ENCODE peak calls at places on chromosomes 4 and X, in ten cellular contexts. O, B, C, X, M, N, P, T, J and G are unnamed samples.

GRCh38 chrX:42129541-42129940 is 206.2 kb upstream of the CASK start:
- DNase-seq in O (no peak), B (no peak), C (no peak), X (no peak), M (no peak), N (no peak), P (no peak), T (no peak), J (no peak), G (no peak)

GRCh38 chrX:10429908-10430307 is 190.5 kb downstream of the MID1 start:
- DNase-seq in O (no peak), B (no peak), C (no peak), X (no peak), M (no peak), N (no peak), P (no peak), T (no peak), J (no peak), G (no peak)

GRCh38 chr4:8763966-8764901 is 107.4 kb downstream of the HMX1 start:
- DNase-seq in O (peak), B (no peak), C (no peak), X (no peak), M (no peak), N (no peak), P (no peak), T (peak), J (no peak), G (no peak)

GRCh38 chr4:149164282-149164681 is 651.4 kb downstream of the IQCM start:
- DNase-seq in O (no peak), B (no peak), C (no peak), X (no peak), M (no peak), N (no peak), P (no peak), T (no peak), J (no peak), G (no peak)

GRCh38 chr4:63106600-63106999 is 1302.7 kb downstream of the TECRL start:
- DNase-seq in O (no peak), B (no peak), C (no peak), X (no peak), M (no peak), N (no peak), P (no peak), T (no peak), J (no peak), G (no peak)

GRCh38 chrX:48761674-48762471 is at the start of gene GLOD5:
- DNase-seq in O (no peak), B (no peak), C (no peak), X (peak), M (peak), N (peak), P (no peak), T (no peak), J (no peak), G (peak)

GRCh38 chr4:78325244-78326187 is 226.1 kb upstream of the ANXA3 start:
- DNase-seq in O (no peak), B (no peak), C (no peak), X (no peak), M (no peak), N (peak), P (no peak), T (no peak), J (no peak), G (no peak)

GRCh38 chrX:9747644-9748043 is 18.0 kb downstream of the GPR143 start:
- DNase-seq in O (no peak), B (no peak), C (no peak), X (no peak), M (no peak), N (no peak), P (no peak), T (no peak), J (no peak), G (no peak)

GRCh38 chr4:6761540-6762243 is 20.8 kb upstream of the KIAA0232 start:
- DNase-seq in O (no peak), B (no peak), C (no peak), X (no peak), M (no peak), N (no peak), P (no peak), T (peak), J (no peak), G (peak)

GRCh38 chrX:130080791-130081367 is 29.4 kb downstream of the ELF4 start:
- DNase-seq in O (no peak), B (no peak), C (no peak), X (no peak), M (no peak), N (no peak), P (no peak), T (no peak), J (no peak), G (no peak)

GRCh38 chrX:68732906-68733493 is 85.5 kb downstream of the STARD8 start:
- DNase-seq in O (peak), B (peak), C (peak), X (peak), M (peak), N (peak), P (peak), T (peak), J (peak), G (peak)

GRCh38 chrX:55451990-55452824 is at the start of gene MAGEH1:
- DNase-seq in O (peak), B (peak), C (peak), X (peak), M (peak), N (peak), P (no peak), T (peak), J (peak), G (peak)

GRCh38 chr4:81688085-81688484 is 216.4 kb upstream of the RASGEF1B start:
- DNase-seq in O (no peak), B (no peak), C (no peak), X (no peak), M (peak), N (peak), P (no peak), T (no peak), J (no peak), G (no peak)

GRCh38 chr4:55736605-55737183 is 82.9 kb upstream of the EXOC1L start:
- DNase-seq in O (no peak), B (no peak), C (no peak), X (peak), M (no peak), N (peak), P (no peak), T (no peak), J (peak), G (no peak)